ENCODE peak calls at places on chromosomes 11 and 22, in seven cellular contexts. One of them, this sample, is unnamed.

GRCh38 chr11:88520391-88520790 is 182.9 kb upstream of the CTSC start:
- DNase-seq in T follicular helper cell: no peak
- DNase-seq in non-pigmented ciliary epithelial cell: no peak
- DNase-seq in glutamatergic neuron: no peak
- DNase-seq in activated T-helper 1 cell treated with anti-CD3 and anti-CD28 coated beads, Interleukin-12 subunit alpha, Interleukin-12 subunit beta, Interleukin-2, Interleukin-4 antibody, amounts not matched to agents 30 ng/mL and 10 ng/mL and 1 ng/mL, durations not matched to agents 14 hours and 24 hours and 36 hours: no peak
- DNase-seq in stimulated activated CD4-positive, alpha-beta T cell treated with anti-CD3 and anti-CD28 coated beads, Interleukin-12 subunit alpha, Interleukin-12 subunit beta, amount 100 ng/mL, for 4 hours: no peak
- DNase-seq in left kidney: no peak
- DNase-seq in this sample: no peak

GRCh38 chr22:24183321-24184031 is 2.2 kb downstream of the SUSD2 start:
- DNase-seq in T follicular helper cell: no peak
- DNase-seq in stimulated activated CD4-positive, alpha-beta T cell treated with anti-CD3 and anti-CD28 coated beads, Interleukin-12 subunit alpha, Interleukin-12 subunit beta, amount 100 ng/mL, for 4 hours: no peak
- DNase-seq in left kidney: no peak
- DNase-seq in glutamatergic neuron: peak; percentile 57
- DNase-seq in non-pigmented ciliary epithelial cell: no peak
- DNase-seq in activated T-helper 1 cell treated with anti-CD3 and anti-CD28 coated beads, Interleukin-12 subunit alpha, Interleukin-12 subunit beta, Interleukin-2, Interleukin-4 antibody, amounts not matched to agents 30 ng/mL and 10 ng/mL and 1 ng/mL, durations not matched to agents 14 hours and 24 hours and 36 hours: no peak
- DNase-seq in this sample: no peak

GRCh38 chr11:17564687-17565042 is 17.6 kb downstream of the OTOG start:
- DNase-seq in stimulated activated CD4-positive, alpha-beta T cell treated with anti-CD3 and anti-CD28 coated beads, Interleukin-12 subunit alpha, Interleukin-12 subunit beta, amount 100 ng/mL, for 4 hours: no peak
- DNase-seq in activated T-helper 1 cell treated with anti-CD3 and anti-CD28 coated beads, Interleukin-12 subunit alpha, Interleukin-12 subunit beta, Interleukin-2, Interleukin-4 antibody, amounts not matched to agents 30 ng/mL and 10 ng/mL and 1 ng/mL, durations not matched to agents 14 hours and 24 hours and 36 hours: no peak
- DNase-seq in glutamatergic neuron: peak; percentile 60
- DNase-seq in T follicular helper cell: no peak
- DNase-seq in non-pigmented ciliary epithelial cell: no peak
- DNase-seq in left kidney: no peak
- DNase-seq in this sample: no peak

GRCh38 chr11:28618426-28618825 is 510.2 kb downstream of the METTL15 start:
- DNase-seq in left kidney: no peak
- DNase-seq in non-pigmented ciliary epithelial cell: no peak
- DNase-seq in stimulated activated CD4-positive, alpha-beta T cell treated with anti-CD3 and anti-CD28 coated beads, Interleukin-12 subunit alpha, Interleukin-12 subunit beta, amount 100 ng/mL, for 4 hours: no peak
- DNase-seq in activated T-helper 1 cell treated with anti-CD3 and anti-CD28 coated beads, Interleukin-12 subunit alpha, Interleukin-12 subunit beta, Interleukin-2, Interleukin-4 antibody, amounts not matched to agents 30 ng/mL and 10 ng/mL and 1 ng/mL, durations not matched to agents 14 hours and 24 hours and 36 hours: no peak
- DNase-seq in glutamatergic neuron: no peak
- DNase-seq in T follicular helper cell: no peak
- DNase-seq in this sample: no peak

GRCh38 chr22:47316020-47316419 is 553.6 kb downstream of the TBC1D22A start:
- DNase-seq in T follicular helper cell: no peak
- DNase-seq in left kidney: no peak
- DNase-seq in activated T-helper 1 cell treated with anti-CD3 and anti-CD28 coated beads, Interleukin-12 subunit alpha, Interleukin-12 subunit beta, Interleukin-2, Interleukin-4 antibody, amounts not matched to agents 30 ng/mL and 10 ng/mL and 1 ng/mL, durations not matched to agents 14 hours and 24 hours and 36 hours: no peak
- DNase-seq in glutamatergic neuron: no peak
- DNase-seq in stimulated activated CD4-positive, alpha-beta T cell treated with anti-CD3 and anti-CD28 coated beads, Interleukin-12 subunit alpha, Interleukin-12 subunit beta, amount 100 ng/mL, for 4 hours: no peak
- DNase-seq in non-pigmented ciliary epithelial cell: no peak
- DNase-seq in this sample: no peak

GRCh38 chr11:1225386-1226225 is 2.7 kb downstream of the MUC5B start:
- DNase-seq in non-pigmented ciliary epithelial cell: no peak
- DNase-seq in T follicular helper cell: no peak
- DNase-seq in stimulated activated CD4-positive, alpha-beta T cell treated with anti-CD3 and anti-CD28 coated beads, Interleukin-12 subunit alpha, Interleukin-12 subunit beta, amount 100 ng/mL, for 4 hours: no peak
- DNase-seq in glutamatergic neuron: peak; percentile 22
- DNase-seq in left kidney: no peak
- DNase-seq in activated T-helper 1 cell treated with anti-CD3 and anti-CD28 coated beads, Interleukin-12 subunit alpha, Interleukin-12 subunit beta, Interleukin-2, Interleukin-4 antibody, amounts not matched to agents 30 ng/mL and 10 ng/mL and 1 ng/mL, durations not matched to agents 14 hours and 24 hours and 36 hours: no peak
- DNase-seq in this sample: no peak

GRCh38 chr22:48331266-48331665 is 1496.4 kb downstream of the BRD1 start:
- DNase-seq in T follicular helper cell: no peak
- DNase-seq in stimulated activated CD4-positive, alpha-beta T cell treated with anti-CD3 and anti-CD28 coated beads, Interleukin-12 subunit alpha, Interleukin-12 subunit beta, amount 100 ng/mL, for 4 hours: no peak
- DNase-seq in activated T-helper 1 cell treated with anti-CD3 and anti-CD28 coated beads, Interleukin-12 subunit alpha, Interleukin-12 subunit beta, Interleukin-2, Interleukin-4 antibody, amounts not matched to agents 30 ng/mL and 10 ng/mL and 1 ng/mL, durations not matched to agents 14 hours and 24 hours and 36 hours: no peak
- DNase-seq in left kidney: no peak
- DNase-seq in glutamatergic neuron: no peak
- DNase-seq in non-pigmented ciliary epithelial cell: no peak
- DNase-seq in this sample: no peak

GRCh38 chr22:39463931-39464390 is 7.1 kb downstream of the MGAT3 start:
- DNase-seq in T follicular helper cell: no peak
- DNase-seq in left kidney: no peak
- DNase-seq in stimulated activated CD4-positive, alpha-beta T cell treated with anti-CD3 and anti-CD28 coated beads, Interleukin-12 subunit alpha, Interleukin-12 subunit beta, amount 100 ng/mL, for 4 hours: no peak
- DNase-seq in activated T-helper 1 cell treated with anti-CD3 and anti-CD28 coated beads, Interleukin-12 subunit alpha, Interleukin-12 subunit beta, Interleukin-2, Interleukin-4 antibody, amounts not matched to agents 30 ng/mL and 10 ng/mL and 1 ng/mL, durations not matched to agents 14 hours and 24 hours and 36 hours: no peak
- DNase-seq in glutamatergic neuron: no peak
- DNase-seq in non-pigmented ciliary epithelial cell: no peak
- DNase-seq in this sample: peak; percentile 65

GRCh38 chr11:12853652-12854296 is 155.3 kb upstream of the RASSF10 start:
- DNase-seq in non-pigmented ciliary epithelial cell: no peak
- DNase-seq in activated T-helper 1 cell treated with anti-CD3 and anti-CD28 coated beads, Interleukin-12 subunit alpha, Interleukin-12 subunit beta, Interleukin-2, Interleukin-4 antibody, amounts not matched to agents 30 ng/mL and 10 ng/mL and 1 ng/mL, durations not matched to agents 14 hours and 24 hours and 36 hours: no peak
- DNase-seq in glutamatergic neuron: no peak
- DNase-seq in stimulated activated CD4-positive, alpha-beta T cell treated with anti-CD3 and anti-CD28 coated beads, Interleukin-12 subunit alpha, Interleukin-12 subunit beta, amount 100 ng/mL, for 4 hours: no peak
- DNase-seq in left kidney: no peak
- DNase-seq in T follicular helper cell: no peak
- DNase-seq in this sample: no peak

GRCh38 chr11:102800774-102801173 is 2.8 kb upstream of the MMP1 start:
- DNase-seq in left kidney: no peak
- DNase-seq in non-pigmented ciliary epithelial cell: no peak
- DNase-seq in glutamatergic neuron: no peak
- DNase-seq in stimulated activated CD4-positive, alpha-beta T cell treated with anti-CD3 and anti-CD28 coated beads, Interleukin-12 subunit alpha, Interleukin-12 subunit beta, amount 100 ng/mL, for 4 hours: no peak
- DNase-seq in activated T-helper 1 cell treated with anti-CD3 and anti-CD28 coated beads, Interleukin-12 subunit alpha, Interleukin-12 subunit beta, Interleukin-2, Interleukin-4 antibody, amounts not matched to agents 30 ng/mL and 10 ng/mL and 1 ng/mL, durations not matched to agents 14 hours and 24 hours and 36 hours: no peak
- DNase-seq in T follicular helper cell: no peak
- DNase-seq in this sample: no peak

GRCh38 chr11:119538748-119539147 is 115.8 kb upstream of the THY1 start:
- DNase-seq in T follicular helper cell: no peak
- DNase-seq in left kidney: no peak
- DNase-seq in activated T-helper 1 cell treated with anti-CD3 and anti-CD28 coated beads, Interleukin-12 subunit alpha, Interleukin-12 subunit beta, Interleukin-2, Interleukin-4 antibody, amounts not matched to agents 30 ng/mL and 10 ng/mL and 1 ng/mL, durations not matched to agents 14 hours and 24 hours and 36 hours: no peak
- DNase-seq in non-pigmented ciliary epithelial cell: no peak
- DNase-seq in glutamatergic neuron: no peak
- DNase-seq in stimulated activated CD4-positive, alpha-beta T cell treated with anti-CD3 and anti-CD28 coated beads, Interleukin-12 subunit alpha, Interleukin-12 subunit beta, amount 100 ng/mL, for 4 hours: no peak
- DNase-seq in this sample: no peak

GRCh38 chr11:111097191-111097590 is 148.3 kb upstream of the POU2AF2 start:
- DNase-seq in glutamatergic neuron: no peak
- DNase-seq in left kidney: peak; percentile 69
- DNase-seq in T follicular helper cell: no peak
- DNase-seq in non-pigmented ciliary epithelial cell: no peak
- DNase-seq in stimulated activated CD4-positive, alpha-beta T cell treated with anti-CD3 and anti-CD28 coated beads, Interleukin-12 subunit alpha, Interleukin-12 subunit beta, amount 100 ng/mL, for 4 hours: no peak
- DNase-seq in activated T-helper 1 cell treated with anti-CD3 and anti-CD28 coated beads, Interleukin-12 subunit alpha, Interleukin-12 subunit beta, Interleukin-2, Interleukin-4 antibody, amounts not matched to agents 30 ng/mL and 10 ng/mL and 1 ng/mL, durations not matched to agents 14 hours and 24 hours and 36 hours: no peak
- DNase-seq in this sample: no peak

GRCh38 chr11:66957971-66958231 is 282 bp downstream of the PC start:
- DNase-seq in activated T-helper 1 cell treated with anti-CD3 and anti-CD28 coated beads, Interleukin-12 subunit alpha, Interleukin-12 subunit beta, Interleukin-2, Interleukin-4 antibody, amounts not matched to agents 30 ng/mL and 10 ng/mL and 1 ng/mL, durations not matched to agents 14 hours and 24 hours and 36 hours: no peak
- DNase-seq in T follicular helper cell: no peak
- DNase-seq in glutamatergic neuron: peak; percentile 72
- DNase-seq in non-pigmented ciliary epithelial cell: no peak
- DNase-seq in stimulated activated CD4-positive, alpha-beta T cell treated with anti-CD3 and anti-CD28 coated beads, Interleukin-12 subunit alpha, Interleukin-12 subunit beta, amount 100 ng/mL, for 4 hours: no peak
- DNase-seq in left kidney: no peak
- DNase-seq in this sample: no peak

GRCh38 chr11:94623120-94623735 is 56.1 kb downstream of the PIWIL4 start:
- DNase-seq in T follicular helper cell: peak; percentile 10
- DNase-seq in left kidney: peak; percentile 95
- DNase-seq in stimulated activated CD4-positive, alpha-beta T cell treated with anti-CD3 and anti-CD28 coated beads, Interleukin-12 subunit alpha, Interleukin-12 subunit beta, amount 100 ng/mL, for 4 hours: peak; percentile 9
- DNase-seq in glutamatergic neuron: peak; percentile 61
- DNase-seq in non-pigmented ciliary epithelial cell: peak; percentile 60
- DNase-seq in activated T-helper 1 cell treated with anti-CD3 and anti-CD28 coated beads, Interleukin-12 subunit alpha, Interleukin-12 subunit beta, Interleukin-2, Interleukin-4 antibody, amounts not matched to agents 30 ng/mL and 10 ng/mL and 1 ng/mL, durations not matched to agents 14 hours and 24 hours and 36 hours: peak; percentile 27
- DNase-seq in this sample: no peak

GRCh38 chr11:121656333-121657090 is 203.7 kb upstream of the SORL1-AS1 start:
- DNase-seq in glutamatergic neuron: no peak
- DNase-seq in non-pigmented ciliary epithelial cell: no peak
- DNase-seq in left kidney: peak; percentile 29
- DNase-seq in T follicular helper cell: no peak
- DNase-seq in stimulated activated CD4-positive, alpha-beta T cell treated with anti-CD3 and anti-CD28 coated beads, Interleukin-12 subunit alpha, Interleukin-12 subunit beta, amount 100 ng/mL, for 4 hours: no peak
- DNase-seq in activated T-helper 1 cell treated with anti-CD3 and anti-CD28 coated beads, Interleukin-12 subunit alpha, Interleukin-12 subunit beta, Interleukin-2, Interleukin-4 antibody, amounts not matched to agents 30 ng/mL and 10 ng/mL and 1 ng/mL, durations not matched to agents 14 hours and 24 hours and 36 hours: no peak
- DNase-seq in this sample: no peak

GRCh38 chr11:78131956-78132355 is 7.5 kb downstream of the ALG8 start:
- DNase-seq in T follicular helper cell: no peak
- DNase-seq in stimulated activated CD4-positive, alpha-beta T cell treated with anti-CD3 and anti-CD28 coated beads, Interleukin-12 subunit alpha, Interleukin-12 subunit beta, amount 100 ng/mL, for 4 hours: no peak
- DNase-seq in non-pigmented ciliary epithelial cell: no peak
- DNase-seq in glutamatergic neuron: no peak
- DNase-seq in activated T-helper 1 cell treated with anti-CD3 and anti-CD28 coated beads, Interleukin-12 subunit alpha, Interleukin-12 subunit beta, Interleukin-2, Interleukin-4 antibody, amounts not matched to agents 30 ng/mL and 10 ng/mL and 1 ng/mL, durations not matched to agents 14 hours and 24 hours and 36 hours: no peak
- DNase-seq in left kidney: no peak
- DNase-seq in this sample: no peak

GRCh38 chr11:117058761-117059233 is 39.4 kb downstream of the SIK3 start:
- DNase-seq in left kidney: no peak
- DNase-seq in stimulated activated CD4-positive, alpha-beta T cell treated with anti-CD3 and anti-CD28 coated beads, Interleukin-12 subunit alpha, Interleukin-12 subunit beta, amount 100 ng/mL, for 4 hours: no peak
- DNase-seq in T follicular helper cell: no peak
- DNase-seq in non-pigmented ciliary epithelial cell: no peak
- DNase-seq in activated T-helper 1 cell treated with anti-CD3 and anti-CD28 coated beads, Interleukin-12 subunit alpha, Interleukin-12 subunit beta, Interleukin-2, Interleukin-4 antibody, amounts not matched to agents 30 ng/mL and 10 ng/mL and 1 ng/mL, durations not matched to agents 14 hours and 24 hours and 36 hours: no peak
- DNase-seq in glutamatergic neuron: no peak
- DNase-seq in this sample: no peak

GRCh38 chr11:59000007-59000406 is 60.7 kb downstream of the GLYATL1 start:
- DNase-seq in T follicular helper cell: no peak
- DNase-seq in non-pigmented ciliary epithelial cell: no peak
- DNase-seq in glutamatergic neuron: no peak
- DNase-seq in stimulated activated CD4-positive, alpha-beta T cell treated with anti-CD3 and anti-CD28 coated beads, Interleukin-12 subunit alpha, Interleukin-12 subunit beta, amount 100 ng/mL, for 4 hours: no peak
- DNase-seq in left kidney: no peak
- DNase-seq in activated T-helper 1 cell treated with anti-CD3 and anti-CD28 coated beads, Interleukin-12 subunit alpha, Interleukin-12 subunit beta, Interleukin-2, Interleukin-4 antibody, amounts not matched to agents 30 ng/mL and 10 ng/mL and 1 ng/mL, durations not matched to agents 14 hours and 24 hours and 36 hours: no peak
- DNase-seq in this sample: no peak

GRCh38 chr11:37613031-37613430 is 1015.0 kb upstream of the RAG2 start:
- DNase-seq in non-pigmented ciliary epithelial cell: no peak
- DNase-seq in stimulated activated CD4-positive, alpha-beta T cell treated with anti-CD3 and anti-CD28 coated beads, Interleukin-12 subunit alpha, Interleukin-12 subunit beta, amount 100 ng/mL, for 4 hours: no peak
- DNase-seq in glutamatergic neuron: no peak
- DNase-seq in left kidney: no peak
- DNase-seq in activated T-helper 1 cell treated with anti-CD3 and anti-CD28 coated beads, Interleukin-12 subunit alpha, Interleukin-12 subunit beta, Interleukin-2, Interleukin-4 antibody, amounts not matched to agents 30 ng/mL and 10 ng/mL and 1 ng/mL, durations not matched to agents 14 hours and 24 hours and 36 hours: no peak
- DNase-seq in T follicular helper cell: no peak
- DNase-seq in this sample: no peak

GRCh38 chr22:37679670-37680069 is 4.2 kb downstream of the LGALS1 start:
- DNase-seq in T follicular helper cell: no peak
- DNase-seq in glutamatergic neuron: no peak
- DNase-seq in non-pigmented ciliary epithelial cell: no peak
- DNase-seq in activated T-helper 1 cell treated with anti-CD3 and anti-CD28 coated beads, Interleukin-12 subunit alpha, Interleukin-12 subunit beta, Interleukin-2, Interleukin-4 antibody, amounts not matched to agents 30 ng/mL and 10 ng/mL and 1 ng/mL, durations not matched to agents 14 hours and 24 hours and 36 hours: no peak
- DNase-seq in left kidney: no peak
- DNase-seq in stimulated activated CD4-positive, alpha-beta T cell treated with anti-CD3 and anti-CD28 coated beads, Interleukin-12 subunit alpha, Interleukin-12 subunit beta, amount 100 ng/mL, for 4 hours: no peak
- DNase-seq in this sample: no peak

GRCh38 chr11:130383363-130384168 is 44.8 kb downstream of the ADAMTS8 start:
- DNase-seq in glutamatergic neuron: no peak
- DNase-seq in stimulated activated CD4-positive, alpha-beta T cell treated with anti-CD3 and anti-CD28 coated beads, Interleukin-12 subunit alpha, Interleukin-12 subunit beta, amount 100 ng/mL, for 4 hours: no peak
- DNase-seq in left kidney: peak; percentile 92
- DNase-seq in activated T-helper 1 cell treated with anti-CD3 and anti-CD28 coated beads, Interleukin-12 subunit alpha, Interleukin-12 subunit beta, Interleukin-2, Interleukin-4 antibody, amounts not matched to agents 30 ng/mL and 10 ng/mL and 1 ng/mL, durations not matched to agents 14 hours and 24 hours and 36 hours: no peak
- DNase-seq in T follicular helper cell: no peak
- DNase-seq in non-pigmented ciliary epithelial cell: peak; percentile 93
- DNase-seq in this sample: no peak

GRCh38 chr22:35205141-35205775 is 52.0 kb upstream of the HMGXB4 start:
- DNase-seq in glutamatergic neuron: no peak
- DNase-seq in stimulated activated CD4-positive, alpha-beta T cell treated with anti-CD3 and anti-CD28 coated beads, Interleukin-12 subunit alpha, Interleukin-12 subunit beta, amount 100 ng/mL, for 4 hours: no peak
- DNase-seq in T follicular helper cell: no peak
- DNase-seq in activated T-helper 1 cell treated with anti-CD3 and anti-CD28 coated beads, Interleukin-12 subunit alpha, Interleukin-12 subunit beta, Interleukin-2, Interleukin-4 antibody, amounts not matched to agents 30 ng/mL and 10 ng/mL and 1 ng/mL, durations not matched to agents 14 hours and 24 hours and 36 hours: no peak
- DNase-seq in non-pigmented ciliary epithelial cell: no peak
- DNase-seq in left kidney: peak; percentile 80
- DNase-seq in this sample: no peak

GRCh38 chr11:2898366-2899079 is 12.9 kb upstream of the CDKN1C start:
- DNase-seq in stimulated activated CD4-positive, alpha-beta T cell treated with anti-CD3 and anti-CD28 coated beads, Interleukin-12 subunit alpha, Interleukin-12 subunit beta, amount 100 ng/mL, for 4 hours: no peak
- DNase-seq in left kidney: no peak
- DNase-seq in non-pigmented ciliary epithelial cell: peak; percentile 69
- DNase-seq in T follicular helper cell: peak; percentile 29
- DNase-seq in activated T-helper 1 cell treated with anti-CD3 and anti-CD28 coated beads, Interleukin-12 subunit alpha, Interleukin-12 subunit beta, Interleukin-2, Interleukin-4 antibody, amounts not matched to agents 30 ng/mL and 10 ng/mL and 1 ng/mL, durations not matched to agents 14 hours and 24 hours and 36 hours: peak; percentile 45
- DNase-seq in glutamatergic neuron: no peak
- DNase-seq in this sample: no peak